ENCODE peak calls at places on chromosomes 12 and 14, in four cellular contexts. L is dorsolateral prefrontal cortex, M is pancreas, D is uterus. U is an unnamed sample.
A peak's percentile ranks its signal among the peaks of the same experiment; 100 is the strongest.

GRCh38 chr12:132907216-132907615 is 19.8 kb upstream of the CHFR start:
- DNase-seq in L (no peak), M (no peak), D (no peak), U (no peak)

GRCh38 chr12:68317047-68317667 is 15.0 kb downstream of the MDM1 start:
- DNase-seq in L (no peak), M (no peak), D (peak; percentile 20), U (no peak)

GRCh38 chr12:14716848-14717444 is 20.5 kb upstream of the GUCY2C start:
- DNase-seq in L (no peak), M (no peak), D (no peak), U (no peak)

GRCh38 chr12:12880537-12880936 is 10.8 kb upstream of the GPRC5A start:
- DNase-seq in L (no peak), M (no peak), D (no peak), U (no peak)

GRCh38 chr12:10365716-10366433 is 24.0 kb downstream of the KLRK1 start:
- DNase-seq in L (no peak), M (no peak), D (no peak), U (no peak)

GRCh38 chr14:69242311-69243224 is 17.4 kb upstream of the GALNT16 start:
- DNase-seq in L (no peak), M (no peak), D (peak; percentile 67), U (no peak)

GRCh38 chr14:101235872-101236221 is 325.4 kb upstream of the DIO3 start:
- DNase-seq in L (no peak), M (no peak), D (no peak), U (peak; percentile 6)

GRCh38 chr12:102540856-102541385 is 60.6 kb upstream of the IGF1 start:
- DNase-seq in L (no peak), M (no peak), D (no peak), U (no peak)

GRCh38 chr12:26130728-26131127 is 5.9 kb upstream of the BHLHE41 start:
- DNase-seq in L (no peak), M (no peak), D (no peak), U (no peak)

GRCh38 chr14:99252940-99253868 is 18.8 kb downstream of the BCL11B start:
- DNase-seq in L (no peak), M (no peak), D (no peak), U (no peak)

GRCh38 chr14:56760164-56760914 is 49.9 kb downstream of the OTX2 start:
- DNase-seq in L (no peak), M (no peak), D (no peak), U (no peak)

GRCh38 chr12:58889557-58889956 is 30.7 kb downstream of the LRIG3 start:
- DNase-seq in L (no peak), M (no peak), D (no peak), U (no peak)

GRCh38 chr14:100965296-100965695 is 61.8 kb upstream of the RTL1 start:
- DNase-seq in L (no peak), M (no peak), D (no peak), U (no peak)

GRCh38 chr12:26845057-26845666 is 12.2 kb upstream of the ITPR2 start:
- DNase-seq in L (no peak), M (peak; percentile 58), D (peak; percentile 49), U (peak; percentile 54)

GRCh38 chr12:113392988-113393579 is 10.6 kb downstream of the SDS start:
- DNase-seq in L (no peak), M (no peak), D (no peak), U (no peak)

GRCh38 chr12:98754095-98754494 is 109.0 kb downstream of the APAF1 start:
- DNase-seq in L (peak; percentile 68), M (no peak), D (no peak), U (no peak)

GRCh38 chr12:57216014-57216891 is at the start of gene NXPH4:
- DNase-seq in L (no peak), M (peak; percentile 73), D (peak; percentile 47), U (no peak)

GRCh38 chr12:90984114-90984513 is 20.7 kb downstream of the EPYC start:
- DNase-seq in L (no peak), M (no peak), D (no peak), U (no peak)

GRCh38 chr12:18296909-18297280 is 35.6 kb downstream of the PIK3C2G start:
- DNase-seq in L (no peak), M (no peak), D (no peak), U (no peak)

GRCh38 chr12:30507576-30507975 is 188.1 kb downstream of the IPO8 start:
- DNase-seq in L (no peak), M (no peak), D (no peak), U (no peak)

GRCh38 chr14:104405566-104406226 is 173.9 kb upstream of the C14orf180 start:
- DNase-seq in L (no peak), M (no peak), D (no peak), U (no peak)

GRCh38 chr14:56339855-56340701 is 221.9 kb downstream of the PELI2 start:
- DNase-seq in L (peak; percentile 78), M (peak; percentile 46), D (peak; percentile 73), U (peak; percentile 67)

GRCh38 chr14:93929048-93929535 is 1.9 kb downstream of the FAM181A start:
- DNase-seq in L (no peak), M (no peak), D (no peak), U (peak; percentile 64)

GRCh38 chr12:124411953-124412645 is 117.2 kb downstream of the RFLNA start:
- DNase-seq in L (no peak), M (no peak), D (peak; percentile 58), U (no peak)

DNA sequence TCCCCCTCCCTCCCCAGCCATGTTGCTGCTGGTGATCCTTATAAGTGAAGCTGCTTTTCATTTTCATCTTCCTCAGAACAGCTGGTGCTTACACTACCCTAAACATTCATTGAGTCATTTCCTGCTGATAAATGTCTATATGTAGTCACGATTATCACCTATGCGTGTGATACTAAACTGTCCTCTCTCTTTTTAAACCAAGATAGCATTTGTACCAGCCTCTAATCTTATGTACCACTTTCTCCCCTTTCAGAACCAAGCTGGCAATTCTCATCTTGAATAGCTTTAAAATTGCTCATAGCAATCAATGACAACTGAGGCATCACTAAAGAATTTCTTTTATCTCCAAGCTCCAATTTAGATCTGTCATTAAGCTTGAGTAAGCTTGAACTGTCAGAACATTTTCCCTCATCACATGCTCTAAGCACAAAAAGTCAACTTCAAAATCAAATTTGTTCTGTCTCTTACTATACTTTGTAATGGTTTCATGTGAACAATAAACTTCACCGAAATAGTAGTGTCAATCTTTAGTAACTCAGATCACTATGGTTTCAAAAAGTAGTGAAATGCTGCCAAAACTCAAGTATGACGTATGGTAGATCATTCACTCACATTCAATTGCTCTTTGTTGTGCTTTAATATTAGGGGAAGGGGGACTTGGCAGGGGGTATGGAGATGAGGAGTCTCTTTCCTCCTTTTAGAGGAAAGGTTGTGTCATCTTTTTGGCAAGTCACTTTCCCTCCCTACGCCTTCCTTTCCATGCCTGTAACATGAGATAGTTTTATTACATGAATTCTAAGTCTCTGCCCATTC is 178.1 kb upstream of the NOVA1 start:
- DNase-seq in L (no peak), M (no peak), D (no peak), U (no peak)
- H3K4me3 ChIP-seq in L (peak overlapping the region; percentile 9), M (no peak overlapping the region), D (no peak overlapping the region), U (no peak overlapping the region)

GRCh38 chr12:105352940-105353635 is 22.6 kb downstream of the C12orf75 start:
- DNase-seq in L (no peak), M (no peak), D (no peak), U (no peak)

GRCh38 chr12:105359840-105360239 is 29.3 kb downstream of the C12orf75 start:
- DNase-seq in L (no peak), M (no peak), D (no peak), U (no peak)

GRCh38 chr12:105358789-105359188 is 28.3 kb downstream of the C12orf75 start:
- DNase-seq in L (no peak), M (no peak), D (no peak), U (no peak)

GRCh38 chr12:105355752-105356151 is 25.3 kb downstream of the C12orf75 start:
- DNase-seq in L (no peak), M (no peak), D (no peak), U (no peak)

GRCh38 chr12:105357162-105357691 is 26.7 kb downstream of the C12orf75 start:
- DNase-seq in L (no peak), M (no peak), D (no peak), U (no peak)
- H3K4me3 ChIP-seq in L (no peak overlapping the region), M (no peak overlapping the region), D (no peak overlapping the region), U (no peak overlapping the region)

DNA sequence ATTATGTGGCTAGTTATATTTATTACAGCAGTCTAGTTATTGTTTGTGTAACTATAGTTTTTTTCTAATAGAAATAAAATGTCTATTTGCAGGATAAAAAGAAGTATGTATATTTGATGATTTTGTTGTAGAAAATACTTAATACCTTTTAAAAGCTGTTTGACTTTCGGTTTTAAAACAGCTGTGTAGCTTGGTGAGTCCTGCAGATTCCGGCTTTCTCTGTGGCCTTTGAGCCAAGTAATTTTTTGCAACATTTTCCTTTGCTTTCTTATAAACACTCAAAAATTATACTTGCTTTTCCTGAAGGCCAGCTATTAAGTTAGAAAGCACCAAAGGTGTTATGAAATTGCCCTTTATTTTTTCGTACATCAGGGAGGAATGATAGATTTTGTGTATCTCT is 63.5 kb downstream of the CRADD start:
- DNase-seq in L (no peak), M (no peak), D (no peak), U (no peak)
- H3K4me3 ChIP-seq in L (no peak overlapping the region), M (peak overlapping the region; percentile 1), D (peak overlapping the region; percentile 57), U (no peak overlapping the region)

DNA sequence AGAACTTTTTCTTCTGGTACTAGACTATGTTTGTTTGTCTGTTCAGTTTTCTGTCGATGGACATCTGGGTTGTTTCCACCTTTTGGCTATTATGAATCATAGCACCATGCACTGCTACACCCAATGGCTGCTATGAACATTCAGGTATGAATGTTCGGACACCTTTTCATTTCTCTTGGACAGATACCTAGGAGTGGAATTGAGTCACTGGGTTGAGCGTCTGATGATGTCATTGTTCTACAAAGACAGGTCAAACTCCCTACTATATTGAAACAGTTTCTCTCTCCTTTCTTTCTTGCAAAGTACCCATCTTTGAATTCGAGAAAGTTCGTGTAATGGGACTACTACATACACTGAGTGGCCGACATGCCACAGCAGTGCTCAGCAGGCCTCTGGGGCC is 44.7 kb downstream of the KCTD10 start:
- DNase-seq in L (no peak), M (no peak), D (no peak), U (no peak)
- H3K4me3 ChIP-seq in L (no peak overlapping the region), M (no peak overlapping the region), D (no peak overlapping the region), U (no peak overlapping the region)